ENCODE peak calls at places on chromosome 6, in five cellular contexts. M, B, E, V and C are unnamed samples. For H3K27me3 and H3K4me1, the result is how much of the 10 kb centered on the place peaks cover.

GRCh38 chr6:210104-210456 is 82.2 kb upstream of the DUSP22 start:
- DNase-seq in B (no peak), E (no peak), V (no peak), M (no peak), C (no peak)

GRCh38 chr6:113596907-113597583 is 260.1 kb upstream of the MARCKS start:
- DNase-seq in M (no peak), E (no peak), B (no peak), V (peak), C (no peak)

GRCh38 chr6:129635396-129636164 is 74.4 kb downstream of the ARHGAP18 start:
- DNase-seq in E (no peak), V (peak), B (no peak), M (no peak), C (no peak)

GRCh38 chr6:1477432-1478090 is 88.2 kb downstream of the FOXF2 start:
- DNase-seq in V (peak), E (no peak), M (no peak), B (no peak), C (no peak)

GRCh38 chr6:165729307-165729936 is 66.4 kb upstream of the PDE10A start:
- DNase-seq in E (peak), B (no peak), V (peak), M (no peak), C (peak)

GRCh38 chr6:170221753-170222400 is 69.0 kb downstream of the DLL1 start:
- DNase-seq in M (no peak), V (no peak), B (no peak), E (peak), C (peak)

GRCh38 chr6:167760979-167761793 is 65.5 kb upstream of the AFDN start:
- DNase-seq in V (peak), B (peak), M (peak), E (peak), C (peak)

GRCh38 chr6:43285832-43286231 is 12.2 kb upstream of the SLC22A7 start:
- DNase-seq in B (no peak), V (no peak), M (no peak), E (no peak), C (no peak)

GRCh38 chr6:146928503-146928902 is 275.7 kb upstream of the STXBP5 start:
- DNase-seq in M (no peak), V (no peak), B (no peak), E (no peak), C (no peak)

GRCh38 chr6:24540197-24540596 is 45.4 kb downstream of the ALDH5A1 start:
- DNase-seq in B (no peak), E (no peak), M (no peak), V (no peak), C (no peak)

GRCh38 chr6:16544006-16544405 is 217.3 kb downstream of the ATXN1 start:
- DNase-seq in E (peak), B (peak), M (peak), V (peak), C (no peak)

GRCh38 chr6:42952389-42952788 is 8.2 kb upstream of the GNMT start:
- DNase-seq in V (no peak), E (no peak), B (no peak), M (no peak), C (no peak)

GRCh38 chr6:84260186-84260585 is 32.7 kb upstream of the CEP162 start:
- DNase-seq in B (no peak), E (no peak), V (no peak), M (no peak), C (no peak)

GRCh38 chr6:84260926-84261325 is 33.5 kb upstream of the CEP162 start:
- DNase-seq in E (no peak), M (no peak), B (no peak), V (no peak), C (no peak)

GRCh38 chr6:84258268-84258667 is 30.8 kb upstream of the CEP162 start:
- DNase-seq in B (no peak), M (no peak), V (no peak), E (no peak), C (no peak)

GRCh38 chr6:84255641-84256040 is 28.2 kb upstream of the CEP162 start:
- DNase-seq in E (no peak), B (no peak), V (no peak), M (no peak), C (no peak)

GRCh38 chr6:84258866-84259265 is 31.4 kb upstream of the CEP162 start:
- DNase-seq in V (no peak), E (no peak), M (no peak), B (no peak), C (no peak)
- H3K27me3 ChIP-seq in V (under half), E (under half), M (under half), B (under half), C (under half)

GRCh38 chr6:111482236-111482958 is 621 bp downstream of the REV3L start:
- DNase-seq in V (peak), M (peak), B (peak), E (peak), C (peak)

GRCh38 chr6:111480988-111481830 is 1.8 kb downstream of the REV3L start:
- DNase-seq in E (no peak), B (no peak), M (no peak), V (peak), C (no peak)

GRCh38 chr6:111483736-111484654 is 977 bp upstream of the REV3L start:
- DNase-seq in M (peak), E (peak), V (peak), B (peak), C (peak)

GRCh38 chr6:111482959-111483735 is at the start of gene REV3L:
- DNase-seq in E (peak), B (peak), M (peak), V (peak), C (peak)

DNA sequence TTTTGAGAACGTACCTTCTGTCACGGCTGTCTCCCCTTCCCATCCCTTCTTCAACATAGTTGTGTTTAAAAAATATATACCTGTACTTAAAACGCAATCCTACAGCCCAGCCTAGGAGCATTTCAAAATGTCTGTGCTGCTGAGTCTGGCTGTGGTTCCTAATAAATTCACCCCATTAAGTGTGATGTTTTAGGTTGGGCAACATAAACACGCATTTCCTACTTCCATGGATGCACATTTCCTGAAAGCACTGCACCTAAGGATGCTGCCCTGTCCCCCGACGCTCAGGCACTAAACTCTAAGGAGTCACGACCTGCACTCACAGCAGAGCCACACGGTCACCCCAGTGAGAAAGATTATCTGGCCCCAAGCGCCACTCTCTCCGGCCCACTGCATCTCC is 1.2 kb downstream of the REV3L start:
- DNase-seq in M (no peak), B (no peak), V (peak), E (no peak), C (no peak)
- TF ChIP-seq CTCF in M (no peak), B (no peak), V (no peak), E (no peak), C (no peak)

GRCh38 chr6:137813308-137813707 is 53.8 kb upstream of the TNFAIP3 start:
- DNase-seq in B (no peak), E (no peak), V (peak), M (no peak), C (no peak)
- H3K4me1 ChIP-seq in B (under half), E (under half), V (under half), M (under half), C (under half)

DNA sequence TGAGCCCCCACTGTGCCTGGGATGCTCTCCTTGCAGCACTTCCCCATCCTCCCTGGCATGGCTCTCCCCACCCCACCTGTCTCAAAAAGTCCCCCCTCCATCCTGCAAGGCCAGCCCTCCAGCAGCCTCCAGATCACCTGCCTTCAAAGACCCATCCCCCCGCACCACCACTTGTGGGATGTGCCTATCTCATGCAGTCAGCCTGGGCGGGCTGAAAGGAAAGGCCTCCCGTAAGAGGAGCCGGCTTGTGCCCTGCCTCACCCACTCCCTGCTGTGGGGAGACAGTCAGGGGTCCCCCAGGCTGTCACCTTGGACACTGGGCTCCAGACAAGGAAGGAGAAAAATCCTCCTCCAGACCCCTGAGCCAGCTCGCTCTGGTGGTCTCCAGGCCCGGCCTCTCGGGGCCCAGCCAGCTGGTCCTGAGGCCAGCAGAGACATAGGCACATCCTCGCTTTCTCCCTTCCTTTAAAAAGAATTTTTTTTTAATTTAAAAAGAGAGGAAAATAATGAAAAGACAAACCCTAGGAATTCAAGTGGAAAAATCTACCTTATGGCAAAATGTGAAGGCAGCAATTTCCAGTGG is 77.3 kb downstream of the GRM4 start:
- DNase-seq in E (no peak), M (no peak), V (no peak), B (no peak), C (no peak)
- H3K27me3 ChIP-seq in E (under half), M (half or more), V (under half), B (half or more), C (under half)

GRCh38 chr6:23176883-23177282 is 607.5 kb downstream of the HDGFL1 start:
- DNase-seq in V (no peak), B (peak), M (no peak), E (no peak), C (peak)
- TF ChIP-seq CTCF in V (no peak), B (peak), M (peak), E (no peak), C (no peak)

DNA sequence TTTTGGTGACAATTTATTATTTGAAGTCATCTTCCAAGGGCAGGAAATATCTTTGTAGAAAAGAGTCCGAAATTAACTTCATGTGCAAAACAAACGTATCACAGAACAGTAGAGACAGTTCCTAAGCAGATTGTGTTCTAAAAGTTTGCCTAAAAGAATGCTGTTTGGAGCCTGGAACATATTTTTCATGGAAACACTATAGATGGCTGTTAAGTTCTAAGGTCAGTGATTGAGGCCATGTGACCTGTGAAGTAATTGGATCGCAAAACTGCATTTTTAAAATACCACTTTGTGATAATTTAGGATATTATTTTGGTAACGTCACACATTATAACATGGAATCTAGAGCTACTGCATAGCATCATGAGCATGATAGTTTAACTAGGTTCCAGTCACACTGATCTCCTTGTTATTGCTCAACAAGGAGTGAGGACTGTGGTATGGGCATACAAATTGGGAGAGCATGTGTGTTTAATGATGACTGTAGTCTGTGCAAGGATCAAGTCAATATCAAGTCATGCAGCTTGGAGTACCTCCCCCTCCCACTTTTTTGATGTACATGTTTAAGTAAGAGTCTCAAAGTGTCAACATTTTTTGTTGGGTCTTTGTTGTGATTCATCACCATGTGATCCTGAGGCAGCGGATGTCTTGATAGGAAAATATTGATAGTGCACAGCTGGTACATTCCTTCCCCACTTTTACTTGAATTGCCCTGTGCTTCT is 609.3 kb upstream of the CITED2 start:
- DNase-seq in V (peak), E (no peak), B (no peak), M (no peak), C (no peak)
- H3K4me1 ChIP-seq in V (under half), E (under half), B (under half), M (half or more), C (under half)

DNA sequence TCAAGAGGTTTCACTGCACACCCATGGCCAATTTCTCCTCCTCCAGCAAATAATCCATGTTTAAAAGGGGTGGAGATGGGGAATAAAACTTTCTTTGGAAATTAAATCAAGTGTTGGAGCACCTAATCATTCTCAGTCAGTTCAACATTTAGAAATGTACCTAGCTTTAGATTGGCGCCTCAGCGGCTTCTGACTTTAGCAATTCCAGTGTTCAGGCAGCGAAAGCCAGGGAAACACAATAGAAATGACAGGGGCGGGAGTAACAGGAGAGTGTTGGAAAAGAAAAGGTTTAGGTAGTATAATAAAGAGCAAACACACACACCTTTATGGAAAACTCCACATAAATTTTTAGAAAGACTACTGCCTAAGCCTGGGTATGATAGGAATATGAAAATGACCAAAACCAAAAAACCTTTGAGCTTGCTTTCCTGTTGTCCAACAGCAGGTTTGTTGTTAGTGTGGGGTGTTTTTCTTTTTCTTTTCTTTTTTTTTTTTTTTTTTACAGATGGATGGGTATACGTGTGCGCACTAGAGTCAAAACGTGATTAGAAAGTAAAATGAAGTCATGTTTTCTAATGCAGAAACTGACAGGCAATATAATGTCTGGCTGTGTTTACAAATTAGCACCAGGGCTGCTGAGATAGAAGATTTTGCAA is 7.7 kb downstream of the TFAP2A start:
- DNase-seq in M (no peak), V (no peak), E (no peak), B (no peak), C (no peak)
- H3K27me3 ChIP-seq in M (half or more), V (under half), E (under half), B (half or more), C (under half)

GRCh38 chr6:52746213-52746612 is 17.1 kb downstream of the GSTA2 start:
- DNase-seq in V (no peak), B (no peak), E (no peak), M (no peak), C (peak)
- TF ChIP-seq CTCF in V (no peak), B (no peak), E (no peak), M (no peak), C (no peak)

GRCh38 chr6:15434823-15435380 is 189.0 kb downstream of the JARID2 start:
- DNase-seq in V (no peak), B (no peak), E (no peak), M (no peak), C (no peak)
- H3K4me1 ChIP-seq in V (under half), B (half or more), E (under half), M (half or more), C (under half)